ENCODE peak calls at places on chromosomes 13 and 19, in four cellular contexts. N is A549, Z is K562, R is HepG2. A is an unnamed sample.
A peak's percentile ranks its signal among the peaks of the same experiment; 100 is the strongest.

GRCh38 chr19:35862528-35862927 is 5.8 kb downstream of the KIRREL2 start:
- DNase-seq in N (no peak), Z (peak; percentile 32), R (peak; percentile 42), A (no peak)

GRCh38 chr13:25422153-25422552 is 50.4 kb downstream of the ATP8A2 start:
- DNase-seq in R (no peak), Z (no peak), N (no peak), A (no peak)

GRCh38 chr13:41407380-41407779 is 50.0 kb upstream of the RGCC start:
- DNase-seq in R (no peak), N (no peak), Z (no peak), A (no peak)

GRCh38 chr13:52788011-52788410 is 48.4 kb upstream of the CNMD start:
- DNase-seq in Z (no peak), N (no peak), R (no peak), A (no peak)

GRCh38 chr13:95494082-95494681 is 58.3 kb upstream of the CLDN10 start:
- DNase-seq in Z (peak; percentile 57), R (peak; percentile 55), N (peak; percentile 48), A (no peak)

GRCh38 chr13:93226623-93227279 is at the start of gene GPC6:
- DNase-seq in Z (no peak), R (peak; percentile 79), N (no peak), A (peak; percentile 58)

GRCh38 chr13:80630685-80631121 is 289.8 kb upstream of the SPRY2 start:
- DNase-seq in N (no peak), R (no peak), Z (no peak), A (no peak)

GRCh38 chr19:291561-292280 is 518 bp upstream of the PLPP2 start:
- DNase-seq in R (no peak), Z (peak; percentile 81), N (no peak), A (peak; percentile 54)

GRCh38 chr13:47480121-47480520 is 521.0 kb downstream of the SUCLA2 start:
- DNase-seq in R (no peak), Z (no peak), N (no peak), A (no peak)

GRCh38 chr13:43245374-43245964 is 222.1 kb downstream of the DNAJC15 start:
- DNase-seq in N (no peak), R (no peak), Z (no peak), A (no peak)

GRCh38 chr19:4511300-4512054 is 6.8 kb downstream of the PLIN4 start:
- DNase-seq in N (no peak), R (no peak), Z (no peak), A (no peak)

GRCh38 chr19:10288662-10289166 is 1.0 kb upstream of the ICAM5 start:
- DNase-seq in Z (peak; percentile 83), R (peak; percentile 77), N (peak; percentile 85), A (peak; percentile 74)

GRCh38 chr19:29675120-29675649 is 9.9 kb downstream of the PLEKHF1 start:
- DNase-seq in Z (no peak), N (no peak), R (no peak), A (no peak)

GRCh38 chr13:20221772-20222171 is 10.3 kb downstream of the GJB6 start:
- DNase-seq in R (no peak), N (no peak), Z (no peak), A (no peak)

GRCh38 chr19:5926641-5927438 is 12.8 kb downstream of the CAPS start:
- DNase-seq in Z (no peak), N (no peak), R (no peak), A (no peak)

GRCh38 chr19:5925830-5926459 is 11.9 kb downstream of the CAPS start:
- DNase-seq in N (no peak), Z (no peak), R (no peak), A (no peak)

GRCh38 chr19:5929646-5930045 is 15.6 kb downstream of the CAPS start:
- DNase-seq in N (no peak), R (no peak), Z (peak; percentile 44), A (no peak)

GRCh38 chr19:5929179-5929578 is 15.1 kb downstream of the CAPS start:
- DNase-seq in Z (no peak), N (no peak), R (no peak), A (no peak)

DNA sequence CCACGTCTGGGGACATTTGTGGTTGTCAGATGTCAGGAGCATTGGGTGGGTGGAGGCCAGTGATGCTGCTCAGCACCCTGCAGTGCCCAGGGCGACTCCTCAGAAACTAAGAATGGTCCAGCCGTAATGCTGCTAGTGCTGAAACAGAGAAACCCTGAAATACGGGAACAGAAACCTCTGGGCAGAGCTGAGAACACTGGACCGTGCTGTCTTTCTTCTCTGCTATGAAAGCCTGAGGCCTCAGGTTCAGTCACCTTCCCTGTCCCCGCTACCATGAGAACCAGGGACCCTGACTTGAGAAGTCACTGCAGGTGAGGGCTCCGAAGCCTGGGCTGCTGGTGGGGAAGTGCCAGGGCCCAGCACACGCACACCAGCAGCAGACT is 13.4 kb downstream of the CAPS start:
- DNase-seq in R (no peak), N (no peak), Z (no peak), A (no peak)
- TF ChIP-seq HMGXB4 in R (no peak), N (no peak), Z (no peak), A (no peak)

GRCh38 chr19:3162418-3163229 is 15.9 kb upstream of the S1PR4 start:
- DNase-seq in N (peak; percentile 53), R (peak; percentile 44), Z (peak; percentile 58), A (no peak)

GRCh38 chr19:3163230-3163886 is 15.2 kb upstream of the S1PR4 start:
- DNase-seq in N (peak; percentile 84), Z (peak; percentile 90), R (peak; percentile 46), A (peak; percentile 83)

GRCh38 chr19:3160219-3160618 is 18.4 kb upstream of the S1PR4 start:
- DNase-seq in N (no peak), Z (no peak), R (no peak), A (no peak)

GRCh38 chr19:3161453-3161852 is 17.1 kb upstream of the S1PR4 start:
- DNase-seq in R (no peak), N (peak; percentile 34), Z (no peak), A (no peak)

GRCh38 chr19:3163943-3164342 is 14.6 kb upstream of the S1PR4 start:
- DNase-seq in Z (no peak), R (no peak), N (no peak), A (no peak)
- TF ChIP-seq HMGXB4 in Z (no peak), R (no peak), N (no peak), A (no peak)

GRCh38 chr19:50332264-50333038 is 3.3 kb upstream of the KCNC3 start:
- DNase-seq in R (no peak), Z (no peak), N (no peak), A (peak; percentile 50)
- TF ChIP-seq HMGXB4 in R (no peak), Z (no peak), N (no peak), A (no peak)

GRCh38 chr13:73522937-73523336 is 464.1 kb downstream of the KLF5 start:
- DNase-seq in R (no peak), Z (no peak), N (no peak), A (peak; percentile 18)

GRCh38 chr13:73519720-73520119 is 460.9 kb downstream of the KLF5 start:
- DNase-seq in R (no peak), N (no peak), Z (no peak), A (no peak)

GRCh38 chr13:73520566-73521290 is 461.9 kb downstream of the KLF5 start:
- DNase-seq in Z (no peak), R (no peak), N (no peak), A (no peak)

GRCh38 chr13:73521970-73522549 is 463.3 kb downstream of the KLF5 start:
- DNase-seq in N (no peak), R (no peak), Z (no peak), A (no peak)

GRCh38 chr13:73521291-73521626 is 462.5 kb downstream of the KLF5 start:
- DNase-seq in N (no peak), R (no peak), Z (no peak), A (no peak)
- TF ChIP-seq HMGXB4 in N (no peak), R (no peak), Z (no peak), A (no peak)

GRCh38 chr13:112689498-112690241 is at the start of gene ATP11A:
- DNase-seq in Z (peak; percentile 95), N (peak; percentile 82), R (peak; percentile 72), A (peak; percentile 81)

GRCh38 chr13:112692586-112692985 is 2.7 kb downstream of the ATP11A start:
- DNase-seq in R (no peak), N (no peak), Z (no peak), A (no peak)

GRCh38 chr13:112688560-112689497 is 1.0 kb upstream of the ATP11A start:
- DNase-seq in Z (no peak), N (no peak), R (peak; percentile 24), A (peak; percentile 10)

GRCh38 chr13:112692104-112692503 is 2.3 kb downstream of the ATP11A start:
- DNase-seq in R (no peak), Z (no peak), N (no peak), A (peak; percentile 7)

DNA sequence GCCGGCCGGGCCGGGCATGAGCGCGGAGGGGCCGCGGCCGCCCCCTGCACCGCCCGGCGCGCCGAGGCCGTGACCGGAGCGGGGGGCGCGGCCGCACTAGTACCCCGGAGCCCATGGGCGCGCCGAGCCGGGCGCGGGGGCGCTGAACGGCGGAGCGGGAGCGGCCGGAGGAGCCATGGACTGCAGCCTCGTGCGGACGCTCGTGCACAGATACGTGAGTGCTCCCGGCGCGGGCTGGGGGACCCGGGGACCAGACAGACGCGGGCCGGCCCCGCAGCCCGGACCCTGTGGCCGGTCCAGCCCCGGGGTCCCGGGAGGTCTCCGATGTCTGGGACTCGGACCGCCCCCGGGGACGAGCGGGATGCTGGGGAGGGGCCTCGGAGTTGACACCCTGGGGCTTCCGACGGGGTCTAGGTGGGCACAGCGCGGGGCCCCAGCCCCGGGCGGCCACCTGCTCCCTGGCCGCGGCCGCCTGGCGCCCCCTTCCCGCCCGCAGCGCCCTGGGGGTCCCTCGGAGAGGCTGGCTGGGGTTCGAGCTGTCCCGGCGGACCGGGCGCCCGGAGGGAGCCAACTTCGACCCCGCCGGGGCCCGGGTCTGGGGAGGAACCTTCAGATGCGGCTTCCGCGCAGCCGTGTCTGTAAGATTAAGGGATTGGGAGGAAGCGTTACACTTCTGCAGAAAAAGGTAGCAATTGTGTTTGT is 555 bp downstream of the ATP11A start:
- DNase-seq in N (peak; percentile 33), Z (no peak), R (no peak), A (peak; percentile 49)
- TF ChIP-seq HMGXB4 in N (no peak), Z (no peak), R (no peak), A (peak; percentile 46)

DNA sequence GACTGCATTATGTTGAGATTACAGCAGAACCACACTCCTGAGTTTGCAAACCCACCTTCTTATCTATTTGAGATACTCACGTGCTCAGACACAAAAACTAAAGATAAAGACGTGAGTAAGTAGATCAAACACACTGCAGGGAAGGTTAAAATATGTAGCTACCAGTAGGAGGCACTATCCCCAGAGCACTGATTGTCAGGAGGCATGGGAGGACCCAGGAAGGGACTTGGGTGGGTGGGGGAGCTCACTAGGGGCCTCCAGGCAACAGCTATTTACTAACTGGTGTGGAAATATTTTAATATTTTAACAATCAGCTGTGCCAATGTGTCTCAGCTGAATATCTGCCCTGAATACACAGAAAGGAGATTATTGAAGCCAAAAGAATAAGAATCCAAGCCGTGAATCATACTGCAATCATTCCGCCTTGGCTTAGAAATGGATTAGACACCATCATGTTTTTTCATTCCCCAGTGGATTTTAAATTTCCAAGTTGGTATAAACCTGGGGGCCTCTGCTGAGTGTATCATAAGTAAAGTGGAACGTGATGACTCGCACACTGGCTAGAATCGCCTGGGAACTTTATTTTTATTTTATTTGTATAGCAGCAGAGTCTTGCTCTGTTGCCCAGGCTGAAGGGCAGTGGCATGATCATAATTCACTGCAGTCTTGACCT is 73.2 kb upstream of the CACNA1A start:
- DNase-seq in N (no peak), R (no peak), Z (peak; percentile 33), A (no peak)
- TF ChIP-seq HMGXB4 in N (no peak), R (no peak), Z (no peak), A (no peak)